ENCODE peak calls at places on chromosomes 5 and 9, in six cellular contexts. G is IMR-90, Q is H9, D is neuronal stem cell, S is H1, O is trophoblast cell. M is an unnamed sample. For H3K27me3, the result is how much of the 10 kb centered on the place peaks cover.

GRCh38 chr5:74895906-74896305 is 29.7 kb upstream of the FAM169A start:
- DNase-seq in Q (no peak), O (peak), S (no peak), G (peak), D (no peak), M (no peak)

GRCh38 chr9:134919316-134919715 is 1.6 kb upstream of the FCN1 start:
- DNase-seq in O (no peak), D (no peak), S (no peak), G (no peak), Q (no peak), M (no peak)

GRCh38 chr9:129306318-129306973 is 128.4 kb upstream of the IER5L start:
- DNase-seq in D (no peak), O (no peak), G (no peak), Q (no peak), S (no peak), M (peak)

GRCh38 chr9:125325821-125326220 is 64.2 kb downstream of the GAPVD1 start:
- DNase-seq in O (no peak), G (peak), S (no peak), D (no peak), Q (no peak), M (no peak)

GRCh38 chr5:149794338-149795023 is 64.4 kb downstream of the PPARGC1B start:
- DNase-seq in D (no peak), S (no peak), G (no peak), O (no peak), Q (no peak), M (no peak)

GRCh38 chr5:80964491-80964890 is 4.3 kb downstream of the RASGRF2 start:
- DNase-seq in S (no peak), G (peak), O (no peak), Q (no peak), D (no peak), M (peak)

GRCh38 chr9:37290881-37291485 is 131.5 kb upstream of the GRHPR start:
- DNase-seq in Q (no peak), S (no peak), D (no peak), O (peak), G (peak), M (peak)

GRCh38 chr9:37283730-37284235 is 138.7 kb upstream of the GRHPR start:
- DNase-seq in Q (no peak), S (no peak), G (peak), O (no peak), D (no peak), M (peak)

GRCh38 chr9:33458444-33458843 is 11.1 kb upstream of the AQP3 start:
- DNase-seq in G (peak), D (no peak), S (no peak), O (peak), Q (no peak), M (no peak)

GRCh38 chr9:93680445-93681315 is 104.3 kb downstream of the PHF2 start:
- DNase-seq in S (peak), G (no peak), Q (peak), O (no peak), D (no peak), M (no peak)

GRCh38 chr5:171462136-171462927 is 42.9 kb downstream of the FGF18 start:
- DNase-seq in Q (peak), S (no peak), O (no peak), G (no peak), D (no peak), M (no peak)

GRCh38 chr5:14522721-14523120 is 58.9 kb upstream of the OTULINL start:
- DNase-seq in D (no peak), O (no peak), S (no peak), G (no peak), Q (no peak), M (no peak)

GRCh38 chr5:27396998-27397397 is 358.6 kb upstream of the CDH9 start:
- DNase-seq in D (no peak), S (no peak), O (no peak), G (no peak), Q (no peak), M (no peak)

GRCh38 chr5:15285901-15286583 is 213.9 kb upstream of the FBXL7 start:
- DNase-seq in O (no peak), Q (no peak), G (peak), D (no peak), S (no peak), M (peak)

GRCh38 chr9:109440117-109440515 is 58.0 kb downstream of the PTPN3 start:
- DNase-seq in D (no peak), S (no peak), O (no peak), Q (no peak), G (no peak), M (no peak)

GRCh38 chr9:84775056-84775648 is 105.6 kb downstream of the NTRK2 start:
- DNase-seq in G (no peak), D (no peak), Q (no peak), O (no peak), S (no peak), M (no peak)

GRCh38 chr5:157506981-157507780 is 47.2 kb downstream of the NIPAL4 start:
- DNase-seq in S (no peak), D (no peak), Q (no peak), G (peak), O (no peak), M (peak)

GRCh38 chr5:155085282-155085990 is 71.9 kb downstream of the KIF4B start:
- DNase-seq in O (peak), D (no peak), Q (no peak), S (no peak), G (no peak), M (no peak)

GRCh38 chr5:87827561-87827960 is 414.8 kb upstream of the CCNH start:
- DNase-seq in D (no peak), S (no peak), O (no peak), G (no peak), Q (no peak), M (peak)

GRCh38 chr5:127260686-127261085 is 29.9 kb upstream of the MEGF10 start:
- DNase-seq in D (no peak), S (no peak), G (no peak), O (peak), Q (no peak), M (no peak)

GRCh38 chr5:55633574-55634203 is 78.4 kb downstream of the SLC38A9 start:
- DNase-seq in O (no peak), D (no peak), G (peak), Q (no peak), S (no peak), M (peak)
- H4K8ac ChIP-seq in O (no peak), D (no peak), G (no peak), Q (no peak), S (no peak), M (no peak)

GRCh38 chr9:137873858-137874363 is 3.7 kb upstream of the CACNA1B start:
- DNase-seq in Q (no peak), D (no peak), G (no peak), O (no peak), S (no peak), M (no peak)
- H3K14ac ChIP-seq in Q (no peak), D (no peak), G (no peak), O (no peak), S (no peak), M (no peak)

DNA sequence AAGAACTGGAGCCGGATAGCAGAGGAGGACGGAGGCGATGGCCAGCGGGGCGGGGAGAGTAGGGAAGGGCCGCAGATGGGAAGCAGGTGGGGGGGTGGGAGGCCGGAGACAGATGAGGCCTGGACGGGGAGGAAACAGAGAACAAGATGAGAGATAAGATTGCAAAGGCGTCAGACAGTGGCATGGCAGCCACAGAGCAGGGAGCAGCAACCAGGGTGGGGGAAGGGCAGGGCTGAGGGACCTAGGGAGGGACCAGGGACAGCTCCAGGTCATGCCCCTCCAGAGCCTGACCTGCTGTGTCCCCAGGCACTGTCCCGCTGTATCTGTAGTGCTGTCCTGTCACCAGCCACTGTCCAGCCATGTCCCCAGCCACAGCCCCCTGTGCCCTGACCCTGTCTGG is 49.6 kb upstream of the LMX1B start:
- DNase-seq in D (no peak), G (no peak), Q (no peak), S (no peak), O (no peak), M (no peak)
- H3K27me3 ChIP-seq in D (under half), G (under half), Q (under half), S (under half), O (under half), M (under half)

DNA sequence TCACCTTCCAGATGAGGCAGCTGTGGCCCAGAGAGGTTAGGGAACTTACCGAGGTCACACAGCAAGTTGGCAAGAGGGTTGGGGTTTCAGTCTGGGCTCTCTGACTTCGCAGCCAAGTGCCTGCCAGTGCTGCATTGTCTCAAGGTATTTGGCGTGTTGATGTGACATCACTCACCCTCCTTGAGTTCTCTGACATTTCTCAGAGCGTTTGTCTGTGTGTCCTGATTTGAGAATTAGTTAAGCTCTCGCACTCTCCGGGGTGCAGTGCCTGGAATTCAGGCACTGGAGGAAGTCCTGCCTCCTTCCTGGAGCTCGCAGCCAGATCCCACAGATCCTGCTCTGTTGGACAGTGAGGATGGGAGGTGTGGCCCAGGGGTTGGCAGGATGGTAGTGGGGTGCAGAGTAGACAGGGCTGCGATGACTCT is 25.7 kb downstream of the WWC1 start:
- DNase-seq in S (no peak), D (no peak), G (no peak), Q (no peak), O (no peak), M (no peak)
- H4K8ac ChIP-seq in S (no peak), D (no peak), G (peak), Q (no peak), O (peak), M (peak)

DNA sequence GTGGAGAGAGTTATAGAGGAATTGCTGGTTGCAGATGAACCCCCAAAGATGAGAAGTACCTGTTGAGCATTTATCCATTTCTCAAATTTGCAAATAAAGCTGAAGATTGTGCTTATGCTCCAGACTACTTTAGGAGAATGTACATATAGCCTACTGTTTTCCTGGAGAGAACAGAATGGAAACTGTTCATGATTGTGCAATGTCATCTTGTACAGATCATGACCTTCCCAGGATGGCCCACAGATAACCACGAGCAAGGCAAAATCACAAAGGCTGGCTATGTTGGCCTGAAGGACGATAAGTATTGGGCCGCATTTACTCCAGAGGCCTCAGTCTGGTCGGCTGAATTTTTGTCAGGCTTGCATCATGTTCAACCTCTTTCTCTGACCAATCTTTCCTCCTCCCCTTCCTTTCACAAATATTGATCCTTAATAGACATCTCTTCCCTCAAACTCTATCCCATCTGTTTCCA is 28.5 kb upstream of the RICTOR start:
- DNase-seq in S (no peak), G (peak), D (no peak), Q (no peak), O (no peak), M (peak)
- H3K14ac ChIP-seq in S (no peak), G (peak), D (no peak), Q (no peak), O (no peak), M (no peak)

DNA sequence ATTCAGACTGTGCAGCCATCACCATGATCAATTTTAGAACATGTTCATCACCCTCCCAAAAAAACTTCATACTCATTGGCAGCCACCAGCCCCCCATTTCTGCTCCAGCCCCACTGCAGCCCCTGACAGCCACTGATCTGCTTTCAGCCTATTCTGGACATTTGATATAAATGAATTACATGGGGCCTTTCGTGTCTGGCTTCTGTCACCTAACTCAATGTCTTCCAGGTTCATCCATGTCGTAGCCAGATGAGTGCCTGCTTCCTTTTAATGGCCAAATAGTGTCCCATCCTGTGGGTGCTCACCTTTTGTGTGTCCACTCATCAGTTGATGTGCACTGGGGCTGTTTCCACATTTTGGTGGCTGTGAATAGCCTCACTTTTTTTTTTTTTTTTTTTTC is 63.5 kb downstream of the HMCN2 start:
- DNase-seq in O (no peak), Q (no peak), G (no peak), S (no peak), D (no peak), M (no peak)
- H3K27me3 ChIP-seq in O (under half), Q (under half), G (under half), S (under half), D (under half), M (half or more)

M was measured in mesenchymal stem cell.